ENCODE peak calls at places on chromosomes 4 and X, in seven cellular contexts. T is astrocyte of the spinal cord; P is heart left ventricle; Q is psoas muscle; I is fibroblast of the aortic adventitia; R is stomach; H is CD4-positive, CD25-positive, alpha-beta regulatory T cell. C is an unnamed sample.

GRCh38 chr4:56026596-56026995 is 77.9 kb downstream of the CEP135 start:
- DNase-seq in T (peak), R (no peak), I (peak), H (no peak), P (no peak), Q (no peak), C (no peak)

GRCh38 chr4:6910340-6910959 is 824 bp downstream of the TBC1D14 start:
- DNase-seq in I (no peak), T (no peak), R (no peak), Q (no peak), P (no peak), H (no peak), C (no peak)

GRCh38 chrX:140709421-140709846 is at the start of gene LINC00632:
- DNase-seq in Q (no peak), P (no peak), R (no peak), I (no peak), T (no peak), H (no peak), C (no peak)

GRCh38 chrX:13469963-13470679 is 99.3 kb upstream of the EGFL6 start:
- DNase-seq in P (no peak), T (no peak), I (peak), H (no peak), Q (no peak), R (no peak), C (no peak)

GRCh38 chrX:136086521-136086920 is 60.8 kb upstream of the FHL1 start:
- DNase-seq in H (no peak), R (no peak), T (peak), Q (no peak), P (no peak), I (no peak), C (no peak)

GRCh38 chr4:183390374-183390773 is 54.1 kb upstream of the CDKN2AIP start:
- DNase-seq in Q (no peak), P (no peak), T (no peak), R (no peak), H (no peak), I (no peak), C (no peak)

GRCh38 chrX:80810365-80810978 is 795 bp upstream of the BRWD3 start:
- DNase-seq in Q (no peak), H (no peak), T (no peak), I (peak), R (no peak), P (no peak), C (peak)

GRCh38 chr4:89365375-89366170 is 58.0 kb upstream of the GPRIN3 start:
- DNase-seq in R (no peak), P (no peak), T (no peak), H (no peak), I (no peak), Q (no peak), C (no peak)

GRCh38 chr4:152981278-152981677 is 45.2 kb downstream of the FHDC1 start:
- DNase-seq in R (no peak), Q (no peak), H (no peak), I (no peak), T (no peak), P (no peak), C (no peak)

GRCh38 chrX:3195845-3196244 is 150.6 kb downstream of the MXRA5 start:
- DNase-seq in T (no peak), I (no peak), P (no peak), Q (no peak), H (no peak), R (no peak), C (no peak)

GRCh38 chrX:1392376-1393130 is 640 bp upstream of the SLC25A6 start:
- DNase-seq in H (no peak), I (peak), T (peak), R (peak), Q (no peak), P (peak), C (peak)

GRCh38 chr4:10746371-10747143 is 62.0 kb upstream of the CLNK start:
- DNase-seq in T (peak), Q (no peak), R (no peak), I (peak), P (peak), H (no peak), C (no peak)

GRCh38 chrX:119990409-119990994 is 47.0 kb upstream of the NKAP start:
- DNase-seq in R (no peak), Q (no peak), T (no peak), P (no peak), I (no peak), H (no peak), C (no peak)

GRCh38 chr4:162274354-162274753 is 110.6 kb upstream of the FSTL5 start:
- DNase-seq in P (peak), R (peak), Q (no peak), H (no peak), I (no peak), T (peak), C (no peak)

GRCh38 chrX:150410513-150410912 is 47.4 kb downstream of the MAMLD1 start:
- DNase-seq in I (no peak), P (no peak), R (no peak), Q (no peak), H (peak), T (no peak), C (peak)

GRCh38 chr4:44727471-44727870 is 1.1 kb upstream of the GNPDA2 start:
- DNase-seq in Q (no peak), T (no peak), H (no peak), R (no peak), I (no peak), P (no peak), C (no peak)

GRCh38 chr4:164350086-164350485 is 403.8 kb upstream of the SMIM31 start:
- DNase-seq in T (peak), H (no peak), Q (no peak), I (no peak), R (no peak), P (no peak), C (no peak)

GRCh38 chr4:44447563-44448504 is 775 bp downstream of the KCTD8 start:
- DNase-seq in P (peak), R (peak), Q (peak), H (no peak), I (peak), T (peak), C (no peak)

GRCh38 chrX:120456973-120457372 is 12.1 kb downstream of the LAMP2 start:
- DNase-seq in R (no peak), P (no peak), I (peak), T (peak), Q (no peak), H (peak), C (peak)

GRCh38 chrX:119981286-119982070 is 37.9 kb upstream of the NKAP start:
- DNase-seq in H (no peak), I (peak), P (no peak), Q (no peak), R (no peak), T (no peak), C (peak)

GRCh38 chr4:7806080-7806630 is 133.5 kb downstream of the AFAP1 start:
- DNase-seq in T (peak), Q (peak), P (peak), R (peak), H (no peak), I (peak), C (no peak)

GRCh38 chr4:84484274-84484673 is 14.8 kb downstream of the NKX6-1 start:
- DNase-seq in P (no peak), Q (no peak), I (no peak), H (no peak), T (no peak), R (no peak), C (no peak)

GRCh38 chrX:16469870-16470269 is 180.1 kb upstream of the S100G start:
- DNase-seq in Q (no peak), I (no peak), H (no peak), R (no peak), T (no peak), P (no peak), C (no peak)

GRCh38 chr4:179399054-179399782 is 1957.0 kb upstream of the AGA start:
- DNase-seq in H (no peak), P (no peak), R (no peak), I (no peak), Q (no peak), T (no peak), C (no peak)

GRCh38 chr4:88054909-88055308 is 47.5 kb downstream of the PKD2 start:
- DNase-seq in R (peak), P (no peak), I (peak), H (no peak), Q (no peak), T (peak), C (peak)

GRCh38 chr4:185134176-185134869 is 8.7 kb upstream of the SLC25A4 start:
- DNase-seq in Q (no peak), T (peak), P (no peak), I (peak), H (peak), R (no peak), C (peak)

GRCh38 chrX:142184756-142185602 is 20.1 kb downstream of the MAGEC2 start:
- DNase-seq in T (no peak), I (no peak), P (no peak), H (no peak), R (no peak), Q (no peak), C (no peak)

GRCh38 chr4:44927361-44928061 is 201.2 kb upstream of the GNPDA2 start:
- DNase-seq in T (peak), R (no peak), P (no peak), I (peak), H (no peak), Q (no peak), C (peak)

GRCh38 chrX:44244008-44244407 is 99.5 kb downstream of the EFHC2 start:
- DNase-seq in H (peak), T (peak), R (no peak), Q (no peak), P (no peak), I (peak), C (peak)

GRCh38 chr4:2637956-2638552 is 101.6 kb downstream of the FAM193A start:
- DNase-seq in P (no peak), T (no peak), R (peak), Q (peak), H (no peak), I (no peak), C (no peak)

GRCh38 chr4:4420421-4420820 is 33.5 kb downstream of the NSG1 start:
- DNase-seq in P (no peak), I (no peak), H (no peak), Q (no peak), R (no peak), T (no peak), C (no peak)

GRCh38 chrX:1118572-1119199 is 93.8 kb downstream of the CRLF2 start:
- DNase-seq in T (no peak), P (no peak), R (no peak), Q (no peak), H (no peak), I (no peak), C (no peak)

GRCh38 chr4:94766856-94767255 is 9.1 kb downstream of the BMPR1B start:
- DNase-seq in P (no peak), I (peak), R (no peak), T (peak), Q (no peak), H (no peak), C (no peak)

GRCh38 chrX:100636321-100636991 is at the start of gene TSPAN6:
- DNase-seq in R (peak), T (peak), I (peak), H (peak), P (peak), Q (peak), C (no peak)

GRCh38 chr4:4762909-4763814 is 96.3 kb upstream of the MSX1 start:
- DNase-seq in H (peak), I (peak), Q (no peak), P (no peak), T (peak), R (no peak), C (peak)

GRCh38 chr4:5710962-5711478 is at the start of gene EVC:
- DNase-seq in R (peak), H (no peak), T (peak), I (peak), Q (peak), P (peak), C (no peak)

GRCh38 chr4:151407466-151408379 is 1.3 kb upstream of the FHIP1A start:
- DNase-seq in T (peak), H (peak), Q (peak), P (no peak), I (no peak), R (peak), C (peak)

GRCh38 chr4:10496200-10496599 is 39.0 kb upstream of the ZNF518B start:
- DNase-seq in R (no peak), P (no peak), H (no peak), I (no peak), T (no peak), Q (no peak), C (no peak)

GRCh38 chrX:133413218-133413925 is 1.9 kb downstream of the GPC4 start:
- DNase-seq in P (no peak), H (no peak), T (no peak), Q (no peak), R (no peak), I (no peak), C (no peak)
- H3K4me3 ChIP-seq in P (no peak), H (no peak), T (peak), Q (peak), R (peak), I (peak), C (no peak)

GRCh38 chrX:130716822-130717405 is 186.1 kb downstream of the ENOX2 start:
- DNase-seq in P (no peak), R (no peak), I (peak), T (no peak), H (no peak), Q (no peak), C (no peak)
- H3K4me3 ChIP-seq in P (no peak), R (no peak), I (no peak), T (no peak), H (no peak), Q (no peak), C (no peak)

GRCh38 chrX:152638443-152638904 is 779 bp downstream of the GABRQ start:
- DNase-seq in H (no peak), R (no peak), P (no peak), Q (no peak), T (no peak), I (no peak), C (no peak)

GRCh38 chrX:152640039-152640818 is 2.5 kb downstream of the GABRQ start:
- DNase-seq in R (no peak), T (peak), I (peak), Q (no peak), H (no peak), P (no peak), C (no peak)

GRCh38 chrX:152635941-152636340 is 1.8 kb upstream of the GABRQ start:
- DNase-seq in R (no peak), T (peak), I (peak), P (no peak), Q (no peak), H (no peak), C (peak)

GRCh38 chrX:152639426-152639825 is 1.7 kb downstream of the GABRQ start:
- DNase-seq in P (no peak), I (no peak), R (no peak), Q (no peak), T (no peak), H (no peak), C (no peak)

DNA sequence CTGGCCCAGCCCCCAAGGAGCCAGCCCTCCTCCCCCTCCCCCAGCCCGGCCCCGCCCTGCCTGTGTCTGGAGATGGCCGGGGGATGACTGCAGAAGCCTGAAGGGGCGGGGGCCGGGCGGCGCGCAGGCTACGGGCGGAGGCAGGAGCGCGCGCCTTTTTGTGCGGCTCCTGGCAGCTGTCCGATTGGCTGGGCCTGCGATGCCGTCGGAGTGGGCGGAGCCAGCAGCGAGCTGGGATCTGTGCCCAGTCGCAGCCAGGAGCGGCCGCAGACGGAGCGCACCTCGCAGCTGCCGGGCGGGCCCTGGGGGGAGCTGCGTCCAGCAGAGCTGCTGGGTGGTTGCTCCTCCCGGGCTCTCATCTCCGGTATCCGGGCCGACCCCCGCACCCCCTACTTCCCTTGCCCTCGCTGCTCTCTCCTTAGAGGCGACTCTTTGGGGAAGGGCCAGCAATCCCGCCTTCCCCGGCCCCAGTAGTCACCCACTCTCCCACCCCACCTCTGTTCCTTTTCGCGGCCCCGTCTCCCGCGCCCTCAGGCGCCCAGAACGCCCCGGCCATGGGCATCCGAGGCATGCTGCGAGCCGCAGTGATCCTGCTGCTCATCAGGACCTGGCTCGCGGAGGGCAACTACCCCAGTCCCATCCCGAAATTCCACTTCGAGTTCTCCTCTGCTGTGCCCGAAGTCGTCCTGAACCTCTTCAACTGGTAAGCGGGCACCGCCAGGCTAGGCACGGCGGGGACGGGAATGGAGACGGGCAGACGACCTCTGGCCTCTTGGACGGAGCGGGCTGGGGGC is at the start of gene GABRQ:
- DNase-seq in P (no peak), R (peak), T (peak), I (peak), H (no peak), Q (peak), C (no peak)
- H3K4me3 ChIP-seq in P (no peak), R (peak), T (peak), I (no peak), H (no peak), Q (no peak), C (no peak)

GRCh38 chr4:73947239-73947985 is 34.4 kb downstream of the PF4 start:
- DNase-seq in I (no peak), H (no peak), Q (no peak), R (no peak), T (no peak), P (no peak), C (no peak)

GRCh38 chr4:73945674-73946449 is 36.0 kb downstream of the PF4 start:
- DNase-seq in I (no peak), R (no peak), T (no peak), Q (no peak), H (no peak), P (no peak), C (no peak)

GRCh38 chr4:73943555-73943954 is 38.3 kb downstream of the PF4 start:
- DNase-seq in R (no peak), P (no peak), I (no peak), T (no peak), Q (no peak), H (no peak), C (no peak)

GRCh38 chr4:73944061-73944875 is 37.6 kb downstream of the PF4 start:
- DNase-seq in Q (peak), I (peak), H (no peak), T (peak), R (peak), P (no peak), C (no peak)

DNA sequence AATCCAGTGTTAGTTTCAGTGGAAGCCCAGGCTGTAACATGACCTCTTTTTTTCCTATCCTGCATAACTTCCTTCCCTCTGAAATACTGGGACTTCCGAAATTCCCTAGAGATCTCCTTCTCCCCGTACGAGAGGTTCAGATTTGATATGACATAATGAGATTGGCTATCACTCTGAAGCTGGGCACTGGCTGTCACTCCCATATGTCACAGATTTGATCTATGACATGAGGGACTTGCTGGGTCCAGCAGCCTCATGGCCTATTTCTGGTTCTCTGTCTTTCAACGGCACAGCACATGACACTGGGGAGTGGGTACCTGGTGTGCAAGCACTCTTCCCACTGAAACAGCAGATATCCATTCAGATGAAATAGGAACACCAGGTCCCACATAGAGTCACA is 36.7 kb downstream of the PF4 start:
- DNase-seq in I (no peak), H (no peak), R (no peak), P (no peak), Q (no peak), T (no peak), C (no peak)
- H3K4me3 ChIP-seq in I (no peak), H (no peak), R (no peak), P (no peak), Q (no peak), T (no peak), C (no peak)

DNA sequence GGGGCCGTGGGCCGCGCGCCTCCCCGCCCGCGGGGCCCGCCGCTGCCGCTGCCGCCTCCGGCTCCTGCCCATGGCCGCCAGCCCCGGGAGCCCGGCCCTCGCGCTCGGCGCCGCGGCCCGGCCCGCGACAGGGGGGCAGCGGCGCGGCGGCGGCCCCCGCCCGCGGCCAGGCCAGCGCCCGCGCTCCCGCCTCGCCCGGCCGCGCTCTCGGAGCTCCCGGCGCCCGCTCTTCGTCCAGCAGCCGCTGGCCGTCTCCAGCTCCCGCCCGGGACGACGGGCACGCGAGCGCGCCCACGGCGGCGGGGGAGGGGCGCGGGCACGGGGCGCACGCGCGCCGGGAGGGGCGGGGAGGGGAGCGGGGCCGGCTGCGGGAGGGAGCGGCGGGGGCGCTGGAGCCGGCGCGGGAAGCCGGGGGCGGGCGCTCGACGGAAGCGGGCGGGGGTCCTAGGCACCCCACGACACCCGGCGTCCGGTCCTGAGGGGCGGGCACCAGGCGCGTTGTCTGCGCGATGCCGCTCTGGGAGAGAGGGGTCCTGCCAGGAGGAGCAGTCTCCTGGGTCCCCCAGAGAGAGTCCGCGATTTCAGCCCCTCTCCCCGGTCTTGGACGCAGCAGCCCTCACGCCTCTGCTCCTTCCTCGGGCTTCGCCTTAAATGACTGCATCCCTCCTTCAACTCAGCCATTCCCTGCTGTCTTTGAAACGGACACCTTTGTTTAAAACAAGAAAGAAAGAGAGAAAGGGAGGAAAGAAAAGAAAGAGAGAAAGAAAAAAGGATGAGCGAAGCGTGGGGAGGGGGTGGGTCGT is 489 bp upstream of the PDZD4 start:
- DNase-seq in P (no peak), R (no peak), T (no peak), I (no peak), H (no peak), Q (no peak), C (no peak)
- H3K4me3 ChIP-seq in P (no peak), R (peak), T (no peak), I (no peak), H (no peak), Q (peak), C (no peak)

GRCh38 chrX:131816551-131817136 is 206.5 kb upstream of the STK26 start:
- DNase-seq in H (peak), T (peak), I (peak), R (peak), P (peak), Q (peak), C (no peak)
- H3K4me3 ChIP-seq in H (peak), T (peak), I (peak), R (peak), P (no peak), Q (peak), C (no peak)